ENCODE peak calls at places on chromosomes 16 and 17, in five cellular contexts. D is GM10248; L is stimulated activated CD8-positive, alpha-beta memory T cell treated with anti-CD3 and anti-CD28 coated beads, Interleukin-15, amount 100 ng/mL, for 4 hours; Q is NCI-H460; X is NCI-H187. T is an unnamed sample.

GRCh38 chr17:19677736-19678379 is 29.3 kb downstream of the ALDH3A2 start:
- DNase-seq in D (no peak), Q (no peak), L (no peak), X (no peak), T (no peak)

GRCh38 chr17:7478276-7479138 is 924 bp downstream of the ZBTB4 start:
- DNase-seq in D (peak), Q (no peak), L (no peak), X (no peak), T (no peak)

GRCh38 chr16:53053967-53054669 is 673 bp upstream of the CHD9 start:
- DNase-seq in Q (no peak), L (no peak), D (peak), X (no peak), T (peak)

GRCh38 chr17:10224592-10225195 is 26.3 kb upstream of the GAS7 start:
- DNase-seq in L (no peak), D (no peak), Q (no peak), X (no peak), T (no peak)

GRCh38 chr16:46830417-46830901 is 521 bp downstream of the C16orf87 start:
- DNase-seq in X (no peak), D (no peak), Q (no peak), L (no peak), T (peak)

GRCh38 chr16:81623365-81624102 is 155.6 kb upstream of the PLCG2 start:
- DNase-seq in D (peak), L (peak), Q (peak), X (no peak), T (peak)

GRCh38 chr17:19338031-19338990 is 24.2 kb downstream of the B9D1 start:
- DNase-seq in X (no peak), Q (no peak), L (peak), D (peak), T (peak)

GRCh38 chr16:55853114-55853513 is 20.2 kb upstream of the CES1 start:
- DNase-seq in X (no peak), L (no peak), D (no peak), Q (no peak), T (no peak)

GRCh38 chr16:5024632-5025031 is 9.1 kb downstream of the NAGPA start:
- DNase-seq in D (no peak), L (no peak), Q (peak), X (no peak), T (no peak)

GRCh38 chr17:4968166-4968915 is 724 bp upstream of the SPAG7 start:
- DNase-seq in Q (no peak), X (no peak), L (no peak), D (peak), T (no peak)

GRCh38 chr17:10127819-10128375 is 70.5 kb downstream of the GAS7 start:
- DNase-seq in D (no peak), L (no peak), Q (no peak), X (no peak), T (no peak)